ENCODE peak calls at places on chromosomes 12 and 14, in four cellular contexts. One of them, this sample, is unnamed.

GRCh38 chr12:3882396-3882795 is 9.2 kb upstream of the PARP11 start:
- DNase-seq in stomach: no peak
- DNase-seq in HepG2: no peak
- DNase-seq in HL-60: no peak
- DNase-seq in this sample: no peak

GRCh38 chr14:86015511-86015910 is 485.6 kb downstream of the FLRT2 start:
- DNase-seq in stomach: no peak
- DNase-seq in HepG2: no peak
- DNase-seq in HL-60: no peak
- DNase-seq in this sample: no peak

GRCh38 chr12:2877959-2878732 is 1.1 kb downstream of the RHNO1 start:
- DNase-seq in stomach: no peak
- DNase-seq in HepG2: no peak
- DNase-seq in HL-60: no peak
- DNase-seq in this sample: no peak

GRCh38 chr12:6069452-6070093 is 54.9 kb downstream of the VWF start:
- DNase-seq in stomach: no peak
- DNase-seq in HepG2: no peak
- DNase-seq in HL-60: no peak
- DNase-seq in this sample: peak; percentile 65

GRCh38 chr14:74501135-74501614 is 7.6 kb downstream of the ISCA2 start:
- DNase-seq in stomach: peak; percentile 70
- DNase-seq in HepG2: peak; percentile 52
- DNase-seq in HL-60: no peak
- DNase-seq in this sample: peak; percentile 79

GRCh38 chr14:55128386-55129085 is 516 bp upstream of the LGALS3 start:
- DNase-seq in stomach: no peak
- DNase-seq in HepG2: no peak
- DNase-seq in HL-60: no peak
- DNase-seq in this sample: no peak

GRCh38 chr12:109532721-109533486 is 40.4 kb downstream of the MMAB start:
- DNase-seq in stomach: no peak
- DNase-seq in HepG2: no peak
- DNase-seq in HL-60: no peak
- DNase-seq in this sample: no peak

GRCh38 chr12:47636908-47637780 is 68.7 kb downstream of the RPAP3 start:
- DNase-seq in stomach: peak; percentile 31
- DNase-seq in HepG2: peak; percentile 58
- DNase-seq in HL-60: peak; percentile 47
- DNase-seq in this sample: no peak

GRCh38 chr12:132686831-132687210 is 321 bp downstream of the POLE start:
- DNase-seq in stomach: no peak
- DNase-seq in HepG2: no peak
- DNase-seq in HL-60: peak; percentile 21
- DNase-seq in this sample: no peak

GRCh38 chr14:101665478-101666078 is 95.9 kb upstream of the PPP2R5C start:
- DNase-seq in stomach: no peak
- DNase-seq in HepG2: peak; percentile 32
- DNase-seq in HL-60: no peak
- DNase-seq in this sample: no peak

GRCh38 chr14:88993946-88994345 is 169.5 kb downstream of the TTC8 start:
- DNase-seq in stomach: no peak
- DNase-seq in HepG2: no peak
- DNase-seq in HL-60: no peak
- DNase-seq in this sample: no peak

GRCh38 chr14:74235017-74235416 is 4.2 kb upstream of the VSX2 start:
- DNase-seq in stomach: no peak
- DNase-seq in HepG2: no peak
- DNase-seq in HL-60: no peak
- DNase-seq in this sample: no peak

GRCh38 chr12:111398530-111398929 is 7.2 kb upstream of the SH2B3 start:
- DNase-seq in stomach: no peak
- DNase-seq in HepG2: no peak
- DNase-seq in HL-60: no peak
- DNase-seq in this sample: peak; percentile 45

GRCh38 chr12:66131067-66131688 is 628 bp upstream of the LLPH start:
- DNase-seq in stomach: no peak
- DNase-seq in HepG2: no peak
- DNase-seq in HL-60: no peak
- DNase-seq in this sample: no peak

GRCh38 chr14:61342941-61343340 is 21.6 kb downstream of the PRKCH start:
- DNase-seq in stomach: no peak
- DNase-seq in HepG2: no peak
- DNase-seq in HL-60: no peak
- DNase-seq in this sample: no peak
- TF ChIP-seq POLR2AphosphoS5 in stomach: no peak
- TF ChIP-seq POLR2AphosphoS5 in HepG2: no peak
- TF ChIP-seq POLR2AphosphoS5 in HL-60: no peak
- TF ChIP-seq POLR2AphosphoS5 in this sample: no peak

GRCh38 chr14:100104523-100105300 is 39.5 kb downstream of the EVL start:
- DNase-seq in stomach: no peak
- DNase-seq in HepG2: no peak
- DNase-seq in HL-60: no peak
- DNase-seq in this sample: no peak
- TF ChIP-seq POLR2AphosphoS5 in stomach: no peak
- TF ChIP-seq POLR2AphosphoS5 in HepG2: no peak
- TF ChIP-seq POLR2AphosphoS5 in HL-60: no peak
- TF ChIP-seq POLR2AphosphoS5 in this sample: no peak

GRCh38 chr12:19131020-19131431 is 1.5 kb downstream of the PLEKHA5 start:
- DNase-seq in stomach: peak; percentile 33
- DNase-seq in HepG2: peak; percentile 41
- DNase-seq in HL-60: no peak
- DNase-seq in this sample: peak; percentile 23
- TF ChIP-seq POLR2AphosphoS5 in stomach: peak; percentile 47
- TF ChIP-seq POLR2AphosphoS5 in HepG2: no peak
- TF ChIP-seq POLR2AphosphoS5 in HL-60: no peak
- TF ChIP-seq POLR2AphosphoS5 in this sample: no peak

DNA sequence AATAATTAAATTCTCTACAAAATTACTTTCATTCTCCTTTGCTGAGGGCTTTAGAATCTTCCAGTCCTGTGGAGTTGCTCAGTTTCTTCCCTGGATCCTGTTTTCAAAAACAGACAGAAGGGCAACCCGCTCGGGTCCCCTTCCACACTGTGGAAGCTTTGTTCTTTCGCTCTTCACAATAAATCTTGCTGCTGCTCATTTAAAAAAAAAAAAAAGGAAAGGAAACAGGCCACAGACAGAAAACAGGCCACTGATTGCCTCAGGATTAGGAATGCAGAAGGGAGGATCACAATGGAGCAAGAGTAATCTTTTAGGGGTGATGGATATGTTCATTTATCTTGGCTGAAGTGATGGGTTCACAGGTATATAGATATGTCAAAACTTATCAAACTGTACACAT is 29.5 kb upstream of the HIGD1C start:
- DNase-seq in stomach: no peak
- DNase-seq in HepG2: no peak
- DNase-seq in HL-60: no peak
- DNase-seq in this sample: no peak
- TF ChIP-seq POLR2AphosphoS5 in stomach: peak; percentile 59
- TF ChIP-seq POLR2AphosphoS5 in HepG2: no peak
- TF ChIP-seq POLR2AphosphoS5 in HL-60: no peak
- TF ChIP-seq POLR2AphosphoS5 in this sample: no peak